ENCODE peak calls at places on chromosome 2, in seven cellular contexts. Y is psoas muscle, R is breast epithelium, Q is A549, W is fibroblast of lung, T is neuronal stem cell, I is sigmoid colon. J is an unnamed sample.

GRCh38 chr2:204363513-204363912 is 181.8 kb upstream of the PARD3B start:
- DNase-seq in W (no peak), I (no peak), T (no peak), Y (no peak), R (no peak), Q (no peak), J (no peak)

GRCh38 chr2:38934742-38935141 is 45.1 kb downstream of the ARHGEF33 start:
- DNase-seq in Q (no peak), R (no peak), Y (no peak), I (no peak), W (no peak), T (no peak), J (no peak)

GRCh38 chr2:168348076-168348475 is 100.7 kb upstream of the STK39 start:
- DNase-seq in T (peak; percentile 6), Y (no peak), I (no peak), Q (peak; percentile 49), W (peak; percentile 46), R (no peak), J (no peak)

GRCh38 chr2:172340394-172340793 is 87.0 kb upstream of the ITGA6 start:
- DNase-seq in W (peak; percentile 9), Y (no peak), T (no peak), I (no peak), Q (no peak), R (no peak), J (no peak)

GRCh38 chr2:77831878-77832277 is 309.7 kb upstream of the LRRTM4 start:
- DNase-seq in T (no peak), W (no peak), R (no peak), Q (no peak), Y (no peak), I (no peak), J (no peak)

GRCh38 chr2:183250061-183250460 is 125.8 kb downstream of the NUP35 start:
- DNase-seq in W (no peak), I (no peak), R (no peak), Q (no peak), T (no peak), Y (no peak), J (no peak)

GRCh38 chr2:43212931-43213330 is 13.5 kb downstream of the ZFP36L2 start:
- DNase-seq in W (no peak), Y (no peak), Q (no peak), I (peak; percentile 86), R (no peak), T (no peak), J (no peak)

GRCh38 chr2:37848451-37848850 is 76.6 kb upstream of the RMDN2 start:
- DNase-seq in I (no peak), W (no peak), R (no peak), Y (no peak), Q (no peak), T (no peak), J (no peak)

GRCh38 chr2:197088694-197089093 is 162.2 kb upstream of the PGAP1 start:
- DNase-seq in T (no peak), W (peak; percentile 76), I (no peak), Y (no peak), Q (no peak), R (no peak), J (no peak)

GRCh38 chr2:71045151-71045550 is 23.3 kb upstream of the NAGK start:
- DNase-seq in T (no peak), Q (no peak), W (no peak), I (no peak), R (no peak), Y (no peak), J (no peak)

GRCh38 chr2:219451626-219452360 is 17.1 kb downstream of the SPEG start:
- DNase-seq in R (no peak), Q (no peak), I (peak; percentile 96), Y (peak; percentile 92), T (no peak), W (peak; percentile 19), J (no peak)

GRCh38 chr2:204681412-204681811 is 136.1 kb downstream of the PARD3B start:
- DNase-seq in I (peak; percentile 66), T (no peak), Y (no peak), R (no peak), Q (no peak), W (no peak), J (no peak)

GRCh38 chr2:63780483-63781155 is 61.1 kb upstream of the UGP2 start:
- DNase-seq in I (no peak), Y (no peak), W (no peak), T (no peak), R (no peak), Q (no peak), J (no peak)

GRCh38 chr2:152465541-152465940 is 130.6 kb downstream of the FMNL2 start:
- DNase-seq in Y (no peak), Q (no peak), W (no peak), I (no peak), T (no peak), R (no peak), J (no peak)

GRCh38 chr2:169776483-169776802 is 22.2 kb upstream of the SSB start:
- DNase-seq in I (no peak), Y (no peak), W (peak; percentile 5), R (no peak), Q (no peak), T (no peak), J (no peak)

DNA sequence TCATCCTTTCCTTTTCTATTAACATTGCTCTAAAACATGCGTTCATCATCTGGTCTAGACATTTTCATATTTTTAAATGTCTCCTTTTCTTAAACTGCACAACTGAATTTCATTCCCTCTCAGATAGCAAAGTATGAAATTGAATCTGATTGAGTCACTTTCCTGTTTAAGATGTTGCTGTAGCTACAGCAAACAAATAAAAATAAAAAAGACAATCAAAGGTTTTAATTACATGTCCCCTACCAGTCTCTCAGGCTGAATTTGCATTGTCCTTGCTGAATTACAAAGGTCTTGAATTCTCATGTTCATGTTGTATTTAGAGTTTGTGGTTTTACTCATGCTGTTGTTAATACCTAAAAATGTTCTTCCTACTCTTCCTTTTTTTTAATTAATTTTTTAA is 537.9 kb upstream of the LRATD1 start:
- DNase-seq in T (no peak), Y (no peak), I (no peak), R (no peak), Q (no peak), W (no peak), J (no peak)
- H3K27ac ChIP-seq in T (no peak overlapping the region), Y (no peak overlapping the region), I (no peak overlapping the region), R (no peak overlapping the region), Q (no peak overlapping the region), W (no peak overlapping the region), J (no peak overlapping the region)

GRCh38 chr2:180359522-180360282 is 352.6 kb upstream of the CWC22 start:
- DNase-seq in R (peak; percentile 73), W (no peak), T (no peak), Y (no peak), Q (no peak), I (no peak), J (no peak)
- H3K27ac ChIP-seq in R (peak overlapping the region; percentile 45), W (no peak overlapping the region), T (no peak overlapping the region), Y (no peak overlapping the region), Q (no peak overlapping the region), I (no peak overlapping the region), J (no peak overlapping the region)

GRCh38 chr2:138237657-138238384 is 263.7 kb upstream of the SPOPL start:
- DNase-seq in T (no peak), R (no peak), W (no peak), I (no peak), Q (no peak), Y (no peak), J (no peak)

GRCh38 chr2:138238908-138239307 is 262.7 kb upstream of the SPOPL start:
- DNase-seq in W (no peak), R (no peak), Q (no peak), I (no peak), Y (no peak), T (no peak), J (no peak)

GRCh38 chr2:138236142-138236541 is 265.4 kb upstream of the SPOPL start:
- DNase-seq in T (no peak), Q (no peak), R (no peak), I (no peak), W (no peak), Y (no peak), J (no peak)

GRCh38 chr2:138244400-138245001 is 257.1 kb upstream of the SPOPL start:
- DNase-seq in W (no peak), Q (peak; percentile 9), I (no peak), T (no peak), Y (no peak), R (no peak), J (no peak)

DNA sequence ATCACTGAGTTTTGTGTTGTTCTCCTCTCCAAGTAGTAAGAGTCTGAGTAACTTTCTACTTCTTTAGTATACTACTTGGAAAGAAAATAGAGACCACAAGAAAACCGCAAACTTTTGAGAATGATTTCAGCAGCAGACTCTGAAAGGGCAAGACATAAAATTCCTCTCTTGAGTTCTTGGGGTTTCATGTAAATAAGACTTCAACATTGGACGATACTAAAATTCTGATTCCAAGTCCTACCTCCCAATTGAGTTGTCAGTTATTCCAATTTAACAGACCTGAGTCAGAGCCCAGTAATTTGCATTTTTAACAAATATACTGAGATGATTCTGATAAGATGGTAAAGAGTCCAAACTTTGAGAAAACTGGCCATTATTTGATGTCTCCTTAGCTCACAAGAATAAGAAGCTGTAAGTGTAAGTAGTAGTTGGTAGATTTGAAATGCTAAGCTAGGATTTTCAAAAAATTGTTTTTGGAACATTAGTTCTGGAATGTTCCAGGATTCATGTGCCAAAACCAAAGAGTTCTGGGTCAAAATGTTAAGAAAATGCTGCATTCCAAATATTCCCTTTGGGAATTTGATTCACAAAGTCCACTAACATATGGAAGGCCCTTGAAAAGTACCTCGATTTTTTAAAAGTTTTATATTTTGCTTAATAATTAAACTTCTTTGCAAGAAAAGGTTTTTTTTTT is 261.5 kb upstream of the SPOPL start:
- DNase-seq in I (no peak), Q (no peak), T (no peak), R (no peak), Y (no peak), W (peak; percentile 55), J (no peak)
- H3K27ac ChIP-seq in I (no peak overlapping the region), Q (no peak overlapping the region), T (no peak overlapping the region), R (peak overlapping the region; percentile 34), Y (no peak overlapping the region), W (no peak overlapping the region), J (no peak overlapping the region)

GRCh38 chr2:46568212-46569009 is 89.0 kb downstream of the TMEM247 start:
- DNase-seq in R (no peak), T (no peak), I (no peak), W (no peak), Y (no peak), Q (no peak), J (no peak)

GRCh38 chr2:46565364-46565763 is 86.0 kb downstream of the TMEM247 start:
- DNase-seq in Q (no peak), I (no peak), R (no peak), W (no peak), T (no peak), Y (no peak), J (no peak)

GRCh38 chr2:46570396-46570795 is 91.0 kb downstream of the TMEM247 start:
- DNase-seq in I (no peak), R (no peak), Q (no peak), W (no peak), Y (no peak), T (no peak), J (no peak)

GRCh38 chr2:46569061-46569560 is 89.7 kb downstream of the TMEM247 start:
- DNase-seq in Q (no peak), W (peak; percentile 57), R (no peak), I (no peak), T (no peak), Y (no peak), J (no peak)

DNA sequence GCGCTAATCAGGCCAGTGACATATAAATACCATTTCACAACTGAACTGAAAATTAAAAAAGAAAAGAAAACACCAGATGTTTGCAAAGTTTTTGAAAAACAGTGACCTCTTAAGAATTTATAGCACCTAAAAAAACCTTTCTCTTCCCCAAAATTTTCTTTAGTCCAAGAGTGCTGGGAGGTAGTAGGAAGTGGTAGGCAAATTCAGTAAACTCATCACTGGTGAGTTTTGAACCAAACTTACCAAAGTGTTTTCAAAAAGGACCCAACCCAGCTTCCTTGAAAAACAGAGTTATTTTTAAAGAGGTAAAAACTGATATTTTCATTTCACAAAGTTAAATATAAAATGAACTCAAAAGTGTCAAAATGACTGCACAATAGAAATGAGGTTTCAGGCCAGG is 90.4 kb downstream of the TMEM247 start:
- DNase-seq in I (no peak), Y (no peak), W (no peak), T (no peak), R (no peak), Q (no peak), J (no peak)
- H3K27ac ChIP-seq in I (peak overlapping the region; percentile 83), Y (peak overlapping the region; percentile 80), W (no peak overlapping the region), T (no peak overlapping the region), R (no peak overlapping the region), Q (no peak overlapping the region), J (peak overlapping the region; percentile 76)